ENCODE peak calls at places on chromosomes 2 and 18, in four cellular contexts. R is cardiac muscle cell, U is kidney, Y is fibroblast of lung. D is an unnamed sample.

GRCh38 chr18:9736942-9737813 is 29.1 kb downstream of the RAB31 start:
- DNase-seq in Y (no peak), R (no peak), U (no peak), D (no peak)

GRCh38 chr2:10614940-10615339 is 74.8 kb downstream of the NOL10 start:
- DNase-seq in U (no peak), R (no peak), Y (peak), D (no peak)

GRCh38 chr18:73316513-73316912 is 448.7 kb upstream of the NETO1 start:
- DNase-seq in R (no peak), U (no peak), Y (no peak), D (peak)

GRCh38 chr2:196499686-196500085 is 139.8 kb upstream of the CCDC150 start:
- DNase-seq in U (no peak), R (no peak), Y (no peak), D (no peak)

GRCh38 chr2:100281521-100282438 is 40.5 kb downstream of the LONRF2 start:
- DNase-seq in R (no peak), U (no peak), Y (peak), D (peak)

GRCh38 chr2:177478907-177479306 is 86.3 kb downstream of the AGPS start:
- DNase-seq in Y (no peak), R (no peak), U (no peak), D (no peak)

GRCh38 chr2:31765078-31765835 is 184.5 kb upstream of the SRD5A2 start:
- DNase-seq in R (no peak), Y (no peak), U (no peak), D (no peak)

GRCh38 chr2:42314892-42315468 is 46.0 kb downstream of the COX7A2L start:
- DNase-seq in U (no peak), R (no peak), Y (peak), D (peak)

GRCh38 chr2:212005077-212005671 is 533.4 kb downstream of the ERBB4 start:
- DNase-seq in R (peak), U (no peak), Y (peak), D (peak)

GRCh38 chr2:144137269-144137668 is 382.6 kb downstream of the ZEB2 start:
- DNase-seq in U (no peak), Y (no peak), R (no peak), D (no peak)

GRCh38 chr18:39489426-39489825 is 1923.8 kb upstream of the CELF4 start:
- DNase-seq in U (no peak), R (no peak), Y (peak), D (peak)

GRCh38 chr2:146312899-146313298 is 1531.9 kb upstream of the ACVR2A start:
- DNase-seq in Y (peak), U (no peak), R (peak), D (peak)

GRCh38 chr18:31684279-31685096 is at the start of gene B4GALT6:
- DNase-seq in U (peak), R (peak), Y (peak), D (peak)

GRCh38 chr2:203835867-203836800 is 31.4 kb upstream of the CTLA4 start:
- DNase-seq in Y (no peak), U (no peak), R (no peak), D (no peak)

GRCh38 chr18:74146756-74147155 is 878 bp downstream of the FBXO15 start:
- DNase-seq in Y (peak), U (no peak), R (no peak), D (peak)

GRCh38 chr2:43219383-43220228 is 6.8 kb downstream of the ZFP36L2 start:
- DNase-seq in Y (peak), U (peak), R (peak), D (peak)

GRCh38 chr2:157185828-157186227 is 71.7 kb upstream of the GALNT5 start:
- DNase-seq in U (no peak), Y (peak), R (no peak), D (peak)

GRCh38 chr2:235935773-235936172 is 232.4 kb downstream of the GBX2 start:
- DNase-seq in R (no peak), U (no peak), Y (no peak), D (no peak)

GRCh38 chr2:241859436-241860183 is 916 bp upstream of the PDCD1 start:
- DNase-seq in U (peak), Y (peak), R (no peak), D (peak)

GRCh38 chr2:241857041-241857541 is 1.6 kb downstream of the PDCD1 start:
- DNase-seq in U (peak), Y (no peak), R (no peak), D (no peak)

GRCh38 chr2:241859017-241859435 is 332 bp upstream of the PDCD1 start:
- DNase-seq in R (no peak), U (peak), Y (no peak), D (no peak)

GRCh38 chr2:241857572-241858121 is 1.0 kb downstream of the PDCD1 start:
- DNase-seq in Y (no peak), R (no peak), U (peak), D (no peak)

GRCh38 chr2:241858206-241859016 is at the start of gene PDCD1:
- DNase-seq in R (peak), Y (no peak), U (peak), D (no peak)
- H3K4me3 ChIP-seq in R (no peak), Y (peak), U (no peak), D (no peak)

GRCh38 chr2:4992226-4992625 is 700.0 kb upstream of the SOX11 start:
- DNase-seq in R (peak), U (no peak), Y (peak), D (peak)
- TF ChIP-seq CTCF in R (no peak), U (no peak), Y (peak), D (peak)

GRCh38 chr2:183533021-183533420 is 408.8 kb downstream of the NUP35 start:
- DNase-seq in Y (no peak), R (no peak), U (no peak), D (no peak)

GRCh38 chr2:183530333-183530901 is 406.2 kb downstream of the NUP35 start:
- DNase-seq in Y (no peak), U (no peak), R (no peak), D (no peak)

GRCh38 chr2:183536714-183537113 is 412.5 kb downstream of the NUP35 start:
- DNase-seq in R (no peak), U (no peak), Y (no peak), D (no peak)

DNA sequence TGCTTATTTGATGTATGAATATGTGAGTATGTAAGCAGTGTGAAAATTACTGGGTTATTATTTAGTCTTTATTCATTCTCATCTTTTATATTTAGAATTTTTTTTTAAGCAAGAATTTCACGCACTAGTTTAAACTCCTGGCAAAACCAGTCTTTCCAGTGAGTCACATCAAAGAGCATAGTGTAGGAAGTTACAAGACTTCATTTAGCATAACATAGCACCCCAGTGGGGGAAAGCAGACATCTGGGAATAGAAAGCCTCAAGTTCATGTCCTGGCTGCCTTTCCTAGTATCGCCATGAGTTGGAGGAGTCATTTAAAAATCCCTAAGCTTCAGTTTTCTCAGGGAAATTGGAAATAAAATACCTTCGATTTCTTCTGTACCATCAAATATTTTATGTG is 408.3 kb downstream of the NUP35 start:
- DNase-seq in U (no peak), R (no peak), Y (no peak), D (no peak)
- H3K4me3 ChIP-seq in U (no peak), R (no peak), Y (no peak), D (no peak)

GRCh38 chr2:71461304-71461671 is 7.9 kb downstream of the DYSF start:
- DNase-seq in U (no peak), Y (no peak), R (no peak), D (no peak)

GRCh38 chr2:71459084-71459431 is 5.7 kb downstream of the DYSF start:
- DNase-seq in U (no peak), R (no peak), Y (no peak), D (no peak)

GRCh38 chr2:71462056-71462605 is 8.8 kb downstream of the DYSF start:
- DNase-seq in R (no peak), U (no peak), Y (no peak), D (no peak)

GRCh38 chr2:71460056-71460455 is 6.7 kb downstream of the DYSF start:
- DNase-seq in Y (no peak), U (no peak), R (no peak), D (no peak)

GRCh38 chr2:71460595-71461303 is 7.4 kb downstream of the DYSF start:
- DNase-seq in R (no peak), Y (no peak), U (no peak), D (peak)
- TF ChIP-seq CTCF in R (peak), Y (peak), U (peak), D (peak)

GRCh38 chr18:8091042-8091441 is 518.2 kb upstream of the RAB12 start:
- DNase-seq in R (no peak), Y (peak), U (no peak), D (peak)
- H3K4me3 ChIP-seq in R (no peak), Y (no peak), U (no peak), D (no peak)

DNA sequence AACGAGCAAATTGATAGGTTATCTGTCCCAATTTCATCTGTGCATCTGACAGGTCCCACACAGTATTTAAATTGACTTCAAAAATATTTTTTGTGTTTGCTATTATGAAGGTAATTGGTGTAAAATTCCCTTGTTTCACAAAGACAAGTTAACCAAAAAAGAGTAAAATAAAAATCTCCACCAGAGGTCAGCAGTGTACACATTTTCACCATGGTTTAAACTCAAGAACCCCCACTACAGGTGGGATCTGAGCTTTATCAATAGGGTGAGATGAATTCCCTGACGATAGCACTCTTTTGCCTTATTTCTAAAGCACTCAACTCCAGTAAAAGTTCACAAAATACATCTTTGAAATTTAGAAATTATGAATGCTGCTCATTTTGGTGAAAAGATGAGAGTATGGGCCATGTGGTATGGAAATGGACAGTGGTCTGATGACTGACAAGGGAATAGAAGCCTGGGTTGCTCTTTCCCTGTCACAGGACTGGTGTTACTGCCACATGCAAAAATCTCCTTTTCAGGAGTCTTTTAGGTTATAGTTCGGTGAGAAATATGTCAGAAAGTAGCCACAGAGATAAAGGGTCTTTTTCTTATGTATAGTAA is 68.0 kb downstream of the SERPINB8 start:
- DNase-seq in Y (peak), U (no peak), R (peak), D (peak)
- TF ChIP-seq CTCF in Y (peak), U (peak), R (peak), D (peak)

D was measured in choroid plexus epithelial cell.